ENCODE peak calls at places on chromosomes 5 and 9, in four cellular contexts. K is WTC11, J is HepG2, P is GM12878. T is an unnamed sample.

GRCh38 chr9:119726035-119726434 is 356.8 kb upstream of the BRINP1 start:
- DNase-seq in J (no peak), K (no peak), P (no peak), T (no peak)

GRCh38 chr9:130040901-130041647 is 1.9 kb downstream of the FNBP1 start:
- DNase-seq in J (no peak), P (no peak), K (no peak), T (no peak)

GRCh38 chr5:59842999-59843398 is 50.5 kb downstream of the PDE4D start:
- DNase-seq in J (no peak), P (no peak), K (no peak), T (no peak)

GRCh38 chr9:6802926-6803325 is 45.2 kb downstream of the KDM4C start:
- DNase-seq in P (no peak), J (no peak), K (no peak), T (no peak)

GRCh38 chr9:4137234-4137633 is 162.6 kb downstream of the GLIS3 start:
- DNase-seq in K (no peak), J (peak), P (no peak), T (no peak)

GRCh38 chr9:81456431-81456970 is 232.8 kb downstream of the TLE1 start:
- DNase-seq in P (no peak), K (no peak), J (no peak), T (no peak)

GRCh38 chr9:27303219-27303618 is 6.3 kb upstream of the EQTN start:
- DNase-seq in J (no peak), P (no peak), K (peak), T (peak)

GRCh38 chr5:159456722-159457462 is 126.6 kb upstream of the IL12B start:
- DNase-seq in P (peak), J (no peak), K (no peak), T (no peak)

GRCh38 chr5:84290161-84290560 is 94.5 kb downstream of the EDIL3 start:
- DNase-seq in K (no peak), P (no peak), J (no peak), T (no peak)

GRCh38 chr5:137305971-137306592 is 193.0 kb downstream of the SPOCK1 start:
- DNase-seq in K (no peak), J (no peak), P (no peak), T (no peak)

GRCh38 chr9:19102181-19102630 is 498 bp downstream of the HAUS6 start:
- DNase-seq in K (no peak), J (peak), P (no peak), T (peak)

GRCh38 chr9:4167040-4167671 is 132.7 kb downstream of the GLIS3 start:
- DNase-seq in K (no peak), P (no peak), J (no peak), T (no peak)

GRCh38 chr9:119322137-119322695 is 47.0 kb downstream of the BRINP1 start:
- DNase-seq in K (no peak), J (peak), P (no peak), T (no peak)

GRCh38 chr9:22119537-22120167 is 110.5 kb upstream of the CDKN2B start:
- DNase-seq in J (peak), K (no peak), P (no peak), T (no peak)

GRCh38 chr5:97078958-97079357 is 63.5 kb downstream of the LIX1 start:
- DNase-seq in P (no peak), K (no peak), J (no peak), T (no peak)

GRCh38 chr9:125440411-125440810 is 178.8 kb downstream of the GAPVD1 start:
- DNase-seq in J (no peak), P (no peak), K (no peak), T (no peak)

GRCh38 chr5:40521925-40522324 is 157.8 kb upstream of the PTGER4 start:
- DNase-seq in P (no peak), J (no peak), K (no peak), T (no peak)
- TF ChIP-seq CBFB in P (no peak), J (no peak), K (no peak), T (no peak)

DNA sequence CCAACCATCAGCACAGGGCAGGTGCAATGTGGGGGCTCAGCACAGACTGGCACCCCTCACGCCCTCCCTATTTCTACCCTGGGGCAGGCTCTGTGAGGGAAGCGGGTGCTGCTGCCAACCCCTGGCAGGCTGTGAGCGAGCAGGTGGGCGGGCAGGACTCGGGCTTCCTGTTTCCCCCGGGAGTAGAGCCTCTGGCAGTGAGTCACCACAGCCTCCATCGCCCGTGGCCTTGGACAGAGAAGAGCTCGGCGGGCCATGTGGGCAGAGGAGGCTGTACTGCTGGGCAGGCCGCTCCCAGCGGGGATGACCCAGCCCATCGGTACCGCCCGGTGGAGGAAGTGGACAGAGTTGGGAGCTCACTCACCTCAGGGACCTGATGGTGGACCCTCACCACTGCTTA is 16.6 kb downstream of the KCNT1 start:
- DNase-seq in J (peak), K (no peak), P (no peak), T (no peak)
- TF ChIP-seq CBFB in J (no peak), K (no peak), P (no peak), T (no peak)

DNA sequence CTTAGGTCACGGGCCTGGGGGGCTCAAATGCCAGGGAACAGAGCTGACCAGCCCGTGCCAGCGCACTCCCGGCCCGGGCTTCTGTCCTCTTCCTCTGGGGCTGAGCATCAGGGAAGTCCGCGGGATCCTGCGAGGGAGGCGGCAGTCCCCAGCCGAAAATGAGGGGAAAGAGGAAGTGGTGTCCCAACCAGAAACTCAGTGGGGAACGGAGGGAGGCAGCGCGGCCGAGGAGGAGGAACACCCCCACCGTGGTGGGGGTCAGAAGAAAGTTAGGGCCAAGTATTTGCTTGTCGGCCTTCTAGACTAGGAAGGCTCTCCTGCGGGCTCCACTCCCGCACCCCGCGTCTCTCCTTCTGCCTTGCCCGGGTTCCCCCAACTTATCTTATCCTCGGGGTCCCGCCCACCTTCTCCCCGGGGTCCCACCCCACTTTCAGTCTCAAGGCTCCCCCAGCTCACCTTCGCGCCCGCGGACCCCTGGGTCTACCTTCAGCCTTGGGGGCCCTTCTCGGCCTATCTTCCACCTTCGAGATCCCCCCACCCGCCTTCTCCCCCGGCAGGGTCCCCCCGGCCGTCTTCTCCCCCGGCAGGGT is 583 bp upstream of the PHF2 start:
- DNase-seq in K (no peak), J (no peak), P (no peak), T (peak)
- TF ChIP-seq CBFB in K (no peak), J (no peak), P (no peak), T (no peak)

GRCh38 chr5:100157066-100157465 is 378.1 kb upstream of the FAM174A start:
- DNase-seq in P (no peak), K (no peak), J (no peak), T (no peak)
- TF ChIP-seq CBFB in P (no peak), K (no peak), J (no peak), T (no peak)

GRCh38 chr5:88675758-88676636 is 207.0 kb downstream of the MEF2C start:
- DNase-seq in J (no peak), K (peak), P (no peak), T (no peak)
- TF ChIP-seq CBFB in J (no peak), K (no peak), P (no peak), T (no peak)

T was measured in K562.